ENCODE peak calls at places on chromosome 11, in seven cellular contexts. G, L, M, S, K, P and Z are unnamed samples.

GRCh38 chr11:45921561-45922424 is 663 bp upstream of the LARGE2 start:
- DNase-seq in G (no peak), L (no peak), M (no peak), S (no peak), K (no peak), P (no peak), Z (no peak)

GRCh38 chr11:132161538-132161937 is 791.1 kb downstream of the NTM start:
- DNase-seq in G (no peak), L (no peak), M (no peak), S (no peak), K (no peak), P (no peak), Z (no peak)

GRCh38 chr11:45097721-45098493 is 48.5 kb upstream of the PRDM11 start:
- DNase-seq in G (peak; percentile 55), L (peak; percentile 52), M (no peak), S (peak; percentile 59), K (no peak), P (no peak), Z (peak; percentile 59)

GRCh38 chr11:47991894-47992293 is 11.5 kb downstream of the PTPRJ start:
- DNase-seq in G (no peak), L (no peak), M (no peak), S (no peak), K (no peak), P (no peak), Z (no peak)

GRCh38 chr11:17386331-17387084 is 2.0 kb downstream of the KCNJ11 start:
- DNase-seq in G (peak; percentile 87), L (peak; percentile 51), M (peak; percentile 24), S (peak; percentile 56), K (no peak), P (no peak), Z (peak; percentile 64)

GRCh38 chr11:23973244-23973643 is 523.6 kb upstream of the LUZP2 start:
- DNase-seq in G (no peak), L (no peak), M (no peak), S (no peak), K (no peak), P (no peak), Z (no peak)

GRCh38 chr11:82268627-82269026 is 465.0 kb downstream of the FAM181B start:
- DNase-seq in G (no peak), L (no peak), M (no peak), S (no peak), K (no peak), P (no peak), Z (no peak)

GRCh38 chr11:125951731-125952130 is 5.9 kb downstream of the VSIG10L2 start:
- DNase-seq in G (no peak), L (no peak), M (no peak), S (no peak), K (no peak), P (no peak), Z (no peak)

GRCh38 chr11:93089474-93090102 is 108.2 kb downstream of the SLC36A4 start:
- DNase-seq in G (peak; percentile 61), L (peak; percentile 24), M (no peak), S (no peak), K (no peak), P (no peak), Z (peak; percentile 65)

GRCh38 chr11:57638005-57638760 is 11.5 kb downstream of the YPEL4 start:
- DNase-seq in G (peak; percentile 99), L (peak; percentile 88), M (peak; percentile 72), S (peak; percentile 24), K (no peak), P (no peak), Z (no peak)

GRCh38 chr11:19474954-19475811 is 234.4 kb upstream of the E2F8 start:
- DNase-seq in G (no peak), L (no peak), M (peak; percentile 8), S (no peak), K (no peak), P (no peak), Z (no peak)

GRCh38 chr11:108549319-108549885 is 44.2 kb downstream of the EXPH5 start:
- DNase-seq in G (no peak), L (no peak), M (no peak), S (no peak), K (no peak), P (no peak), Z (no peak)